ENCODE peak calls at places on chromosomes 5 and 9, in seven cellular contexts. A, D, N, J, X, I and Q are unnamed samples.

GRCh38 chr9:114291064-114291474 is 31.8 kb upstream of the ORM1 start:
- DNase-seq in A (peak), N (peak), X (peak), I (peak), J (peak), D (peak), Q (peak)

GRCh38 chr9:77793909-77794308 is 145.8 kb upstream of the GNA14 start:
- DNase-seq in A (peak), N (no peak), D (no peak), I (no peak), J (peak), X (no peak), Q (no peak)

GRCh38 chr9:18979367-18979766 is 53.6 kb downstream of the SAXO1 start:
- DNase-seq in J (peak), I (no peak), D (no peak), N (no peak), A (peak), X (no peak), Q (peak)

GRCh38 chr5:5139358-5140050 is 626 bp upstream of the ADAMTS16 start:
- DNase-seq in N (no peak), I (no peak), J (no peak), A (no peak), X (no peak), D (peak), Q (no peak)

GRCh38 chr5:10493884-10494283 is 52.2 kb downstream of the ROPN1L start:
- DNase-seq in D (no peak), J (no peak), I (no peak), X (no peak), A (no peak), N (no peak), Q (no peak)

GRCh38 chr5:56516936-56517521 is 283.9 kb upstream of the ANKRD55 start:
- DNase-seq in J (peak), D (no peak), X (no peak), A (peak), I (no peak), N (no peak), Q (peak)

GRCh38 chr9:132201139-132201538 is 39.3 kb downstream of the NTNG2 start:
- DNase-seq in I (no peak), A (no peak), J (no peak), X (no peak), N (no peak), D (no peak), Q (no peak)

GRCh38 chr9:121133104-121133816 is 58.5 kb downstream of the CNTRL start:
- DNase-seq in J (no peak), X (no peak), D (no peak), A (no peak), N (peak), I (no peak), Q (no peak)

GRCh38 chr5:78974011-78974410 is 11.1 kb downstream of the ARSB start:
- DNase-seq in X (no peak), N (no peak), A (no peak), J (no peak), I (no peak), D (no peak), Q (no peak)

GRCh38 chr5:157729858-157730257 is 1.4 kb upstream of the THG1L start:
- DNase-seq in J (no peak), I (no peak), N (no peak), X (no peak), A (no peak), D (no peak), Q (no peak)

GRCh38 chr9:124884376-124884775 is 22.4 kb downstream of the ARPC5L start:
- DNase-seq in X (no peak), A (no peak), N (no peak), D (no peak), I (no peak), J (no peak), Q (no peak)

GRCh38 chr9:16867571-16868311 is 2.7 kb downstream of the BNC2 start:
- DNase-seq in A (peak), J (peak), X (no peak), N (no peak), D (no peak), I (peak), Q (peak)

GRCh38 chr5:151528996-151529395 is 62.1 kb downstream of the FAT2 start:
- DNase-seq in I (no peak), J (no peak), D (no peak), A (no peak), N (no peak), X (no peak), Q (no peak)

GRCh38 chr5:179504191-179504590 is 46.2 kb upstream of the RUFY1 start:
- DNase-seq in J (no peak), X (no peak), I (no peak), D (no peak), N (no peak), A (no peak), Q (no peak)

GRCh38 chr5:14946813-14947640 is 75.4 kb upstream of the ANKH start:
- DNase-seq in D (no peak), N (peak), I (no peak), X (peak), J (peak), A (no peak), Q (peak)

GRCh38 chr5:132073231-132074013 is at the start of gene CSF2:
- DNase-seq in I (no peak), D (no peak), J (no peak), N (no peak), A (no peak), X (no peak), Q (peak)
- H3K4me3 ChIP-seq in I (no peak), D (no peak), J (no peak), N (no peak), A (no peak), X (no peak), Q (no peak)

GRCh38 chr9:27572036-27572435 is 1.2 kb downstream of the C9orf72 start:
- DNase-seq in N (no peak), D (peak), I (no peak), J (no peak), A (no peak), X (no peak), Q (no peak)
- H3K4me3 ChIP-seq in N (no peak), D (peak), I (peak), J (no peak), A (peak), X (peak), Q (no peak)

DNA sequence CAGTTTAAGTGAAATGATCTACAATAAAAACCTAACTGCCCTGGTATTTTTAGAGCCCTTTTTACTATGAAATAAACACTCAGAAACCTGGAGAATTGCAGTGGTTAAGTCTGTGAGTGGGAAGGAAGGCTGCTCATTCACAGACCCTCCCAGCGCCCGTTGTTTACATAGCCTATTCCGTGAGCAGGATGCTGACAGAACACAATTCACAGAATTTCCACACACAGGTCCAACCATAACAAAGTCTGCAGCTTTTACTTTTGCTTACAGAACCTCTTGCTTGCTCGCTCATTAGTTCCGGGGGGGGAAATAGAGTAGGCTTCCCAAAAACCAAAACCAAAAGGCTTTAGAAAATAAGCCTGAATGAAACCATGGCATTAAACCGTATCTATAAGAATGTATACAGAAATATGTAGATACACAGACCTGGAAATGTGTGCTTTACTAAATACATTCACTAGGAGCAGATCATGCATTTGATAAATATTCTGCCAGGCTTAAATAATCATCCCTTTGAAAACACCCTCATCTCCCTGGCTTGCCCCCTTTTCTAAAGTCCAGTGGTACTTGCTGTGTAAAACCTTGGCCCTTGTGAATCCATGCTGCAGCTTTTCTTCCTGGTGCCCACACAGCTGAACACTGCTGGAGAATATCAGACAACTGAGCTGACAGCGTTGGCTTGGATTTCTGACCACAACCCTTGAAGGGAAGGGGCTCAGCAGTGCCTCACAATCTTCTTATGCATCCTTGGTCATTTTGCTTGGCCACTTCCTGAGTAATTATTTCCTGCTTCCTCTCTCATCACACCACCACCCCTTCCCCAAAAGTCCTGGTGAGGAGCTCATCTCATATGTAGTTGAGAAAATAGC is 128.0 kb downstream of the FANCC start:
- DNase-seq in J (peak), I (peak), N (no peak), D (no peak), A (peak), X (no peak), Q (peak)
- H3K4me3 ChIP-seq in J (peak), I (no peak), N (no peak), D (no peak), A (no peak), X (no peak), Q (peak)

GRCh38 chr9:38622083-38622674 is 1.8 kb upstream of the ANKRD18A start:
- DNase-seq in A (peak), J (no peak), X (peak), I (no peak), N (peak), D (peak), Q (no peak)
- H3K4me3 ChIP-seq in A (no peak), J (peak), X (peak), I (no peak), N (no peak), D (peak), Q (no peak)

GRCh38 chr9:5450360-5451051 is at the start of gene CD274:
- DNase-seq in X (peak), A (peak), I (peak), J (peak), N (peak), D (peak), Q (peak)
- H3K4me3 ChIP-seq in X (peak), A (peak), I (peak), J (peak), N (peak), D (peak), Q (peak)

DNA sequence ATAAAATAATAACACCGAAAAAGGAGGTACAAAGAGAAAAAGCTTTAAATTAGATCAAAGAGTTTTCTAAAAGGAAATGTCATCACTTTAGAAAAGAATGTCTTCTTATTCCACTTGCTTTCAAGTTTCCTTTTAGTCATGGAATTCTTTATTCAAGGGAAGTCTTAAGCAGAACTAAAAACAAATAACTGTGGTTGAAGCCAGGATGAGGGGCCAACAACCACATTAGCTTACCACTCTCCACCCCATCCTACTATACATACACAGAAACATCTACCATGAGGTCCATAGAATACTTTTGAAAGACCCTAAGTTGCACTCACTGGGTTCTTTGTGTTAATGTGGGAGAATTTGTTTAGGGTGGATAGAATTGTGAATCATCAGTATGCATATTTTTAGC is 239.2 kb downstream of the LURAP1L start:
- DNase-seq in I (no peak), X (no peak), N (no peak), A (peak), J (no peak), D (no peak), Q (peak)
- H3K4me3 ChIP-seq in I (no peak), X (no peak), N (no peak), A (no peak), J (no peak), D (no peak), Q (no peak)

GRCh38 chr5:158752656-158752973 is 347.1 kb downstream of the EBF1 start:
- DNase-seq in D (no peak), I (no peak), A (no peak), N (no peak), J (no peak), X (no peak), Q (no peak)
- H3K4me3 ChIP-seq in D (no peak), I (no peak), A (peak), N (no peak), J (no peak), X (no peak), Q (no peak)

DNA sequence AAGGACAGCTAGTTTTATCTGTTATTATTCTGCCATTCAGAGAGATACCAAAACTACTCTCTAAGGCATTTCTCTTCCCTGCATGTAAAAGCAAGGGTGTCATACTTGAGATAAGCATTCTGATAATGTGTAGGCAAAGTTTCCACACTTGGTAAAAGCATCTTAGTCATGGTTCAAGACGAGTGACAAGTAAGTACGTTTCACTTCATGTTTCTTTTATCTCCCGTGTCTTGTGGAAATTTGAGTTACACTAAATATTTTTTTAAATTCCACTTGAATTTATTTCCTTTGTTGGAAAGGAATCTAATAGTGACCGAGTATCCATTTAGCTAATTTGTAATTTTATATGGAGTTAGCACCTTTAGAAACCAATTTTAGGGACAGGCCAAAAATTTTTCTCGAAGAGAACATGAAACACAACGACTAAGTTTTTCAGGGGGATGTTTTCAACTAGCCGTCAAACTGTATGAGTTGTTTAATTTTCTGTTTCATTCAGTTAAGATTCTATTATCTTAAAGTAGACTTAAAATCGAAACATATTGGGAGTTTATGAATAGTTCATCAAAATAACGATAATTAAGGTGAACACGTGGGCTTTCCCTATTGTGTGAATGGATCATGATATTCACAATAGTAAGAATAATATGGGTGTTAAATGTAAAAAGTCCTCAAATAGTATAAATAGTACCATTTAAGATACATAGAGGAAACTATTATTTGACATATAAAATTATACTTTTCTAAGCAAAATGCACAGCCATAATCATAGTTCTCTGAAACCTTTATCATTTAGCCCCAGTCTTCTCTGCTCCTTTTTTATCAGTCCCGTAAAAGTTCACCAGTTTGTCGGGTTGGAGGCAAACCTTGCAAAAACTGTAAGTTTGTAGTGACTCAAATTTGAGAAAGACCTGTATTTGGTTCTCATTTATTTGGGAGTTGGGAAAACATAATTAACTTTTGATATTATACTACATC is 1.6 kb downstream of the RFESD start:
- DNase-seq in I (no peak), A (no peak), N (no peak), D (no peak), X (no peak), J (peak), Q (peak)
- H3K4me3 ChIP-seq in I (no peak), A (no peak), N (no peak), D (no peak), X (peak), J (no peak), Q (no peak)

DNA sequence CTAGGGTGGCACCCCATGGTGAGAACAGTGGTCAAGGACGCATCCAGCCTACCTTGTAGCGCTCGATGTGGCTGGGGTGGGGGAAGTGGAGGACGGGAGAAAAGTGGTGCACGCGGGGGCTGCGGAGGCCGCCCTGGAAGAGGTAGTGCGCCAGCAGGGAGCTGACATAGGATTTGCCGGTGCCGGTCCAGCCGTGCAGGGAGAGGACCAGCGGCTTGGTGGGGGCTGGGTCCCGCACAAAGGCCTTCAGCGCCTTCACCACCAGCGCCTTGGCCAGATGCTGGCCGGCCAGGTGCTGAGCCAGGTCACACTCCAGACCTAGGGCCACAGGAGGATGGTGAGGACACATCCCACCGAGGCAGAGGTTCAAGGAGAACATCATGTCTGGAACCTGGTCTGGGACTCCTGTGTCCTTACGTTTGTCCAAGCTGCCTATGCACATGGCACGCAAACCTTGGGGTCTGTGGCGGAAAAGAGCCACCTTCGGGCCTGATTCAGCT is 797 bp downstream of the TOR2A start:
- DNase-seq in A (no peak), J (no peak), X (no peak), I (no peak), N (no peak), D (no peak), Q (no peak)
- H3K4me3 ChIP-seq in A (peak), J (peak), X (peak), I (peak), N (no peak), D (peak), Q (peak)

GRCh38 chr9:128087262-128087661 is 19.2 kb downstream of the SLC25A25 start:
- DNase-seq in J (no peak), A (no peak), N (no peak), I (no peak), X (no peak), D (no peak), Q (no peak)
- H3K4me3 ChIP-seq in J (no peak), A (no peak), N (no peak), I (no peak), X (no peak), D (no peak), Q (no peak)